ENCODE peak calls at places on chromosomes 11 and 22, in six cellular contexts. One of them, this sample, is unnamed. For H3K27me3, the result is how much of the 10 kb centered on the place peaks cover.

GRCh38 chr22:46758867-46759290 is 3.6 kb upstream of the TBC1D22A start:
- DNase-seq in SK-N-SH: peak
- DNase-seq in GM23248: peak
- DNase-seq in GM23338: peak
- DNase-seq in neural progenitor cell: peak
- DNase-seq in MM.1S: peak
- DNase-seq in this sample: peak

GRCh38 chr11:26331911-26332571 is at the start of gene ANO3:
- DNase-seq in SK-N-SH: peak
- DNase-seq in GM23248: peak
- DNase-seq in GM23338: peak
- DNase-seq in neural progenitor cell: peak
- DNase-seq in MM.1S: peak
- DNase-seq in this sample: peak

GRCh38 chr11:58513747-58514367 is 6.0 kb upstream of the OR5B21 start:
- DNase-seq in SK-N-SH: peak
- DNase-seq in GM23248: peak
- DNase-seq in GM23338: peak
- DNase-seq in neural progenitor cell: peak
- DNase-seq in MM.1S: peak
- DNase-seq in this sample: peak

GRCh38 chr22:37634505-37635002 is 4.9 kb upstream of the SH3BP1 start:
- DNase-seq in SK-N-SH: peak
- DNase-seq in GM23248: no peak
- DNase-seq in GM23338: peak
- DNase-seq in neural progenitor cell: no peak
- DNase-seq in MM.1S: no peak
- DNase-seq in this sample: no peak

GRCh38 chr11:112977620-112978212 is 16.5 kb downstream of the NCAM1 start:
- DNase-seq in SK-N-SH: no peak
- DNase-seq in GM23248: peak
- DNase-seq in GM23338: no peak
- DNase-seq in neural progenitor cell: peak
- DNase-seq in MM.1S: no peak
- DNase-seq in this sample: no peak

GRCh38 chr11:65410936-65411680 is 11.5 kb upstream of the NEAT1 start:
- DNase-seq in SK-N-SH: no peak
- DNase-seq in GM23248: no peak
- DNase-seq in GM23338: no peak
- DNase-seq in neural progenitor cell: no peak
- DNase-seq in MM.1S: no peak
- DNase-seq in this sample: no peak

GRCh38 chr11:106031936-106032335 is 9.9 kb upstream of the MSANTD4 start:
- DNase-seq in SK-N-SH: no peak
- DNase-seq in GM23248: no peak
- DNase-seq in GM23338: no peak
- DNase-seq in neural progenitor cell: no peak
- DNase-seq in MM.1S: no peak
- DNase-seq in this sample: no peak

GRCh38 chr11:85953491-85954143 is 98.4 kb downstream of the CCDC83 start:
- DNase-seq in SK-N-SH: no peak
- DNase-seq in GM23248: peak
- DNase-seq in GM23338: no peak
- DNase-seq in neural progenitor cell: no peak
- DNase-seq in MM.1S: no peak
- DNase-seq in this sample: no peak

GRCh38 chr11:72771507-72771906 is 19.3 kb upstream of the ARAP1 start:
- DNase-seq in SK-N-SH: peak
- DNase-seq in GM23248: peak
- DNase-seq in GM23338: no peak
- DNase-seq in neural progenitor cell: no peak
- DNase-seq in MM.1S: no peak
- DNase-seq in this sample: no peak

GRCh38 chr22:32987081-32987631 is 71.0 kb downstream of the SYN3 start:
- DNase-seq in SK-N-SH: no peak
- DNase-seq in GM23248: peak
- DNase-seq in GM23338: peak
- DNase-seq in neural progenitor cell: peak
- DNase-seq in MM.1S: no peak
- DNase-seq in this sample: no peak

GRCh38 chr11:102171101-102171500 is 60.9 kb downstream of the YAP1 start:
- DNase-seq in SK-N-SH: no peak
- DNase-seq in GM23248: peak
- DNase-seq in GM23338: no peak
- DNase-seq in neural progenitor cell: no peak
- DNase-seq in MM.1S: no peak
- DNase-seq in this sample: peak

GRCh38 chr11:78921517-78921916 is 346.9 kb upstream of the NARS2 start:
- DNase-seq in SK-N-SH: no peak
- DNase-seq in GM23248: no peak
- DNase-seq in GM23338: no peak
- DNase-seq in neural progenitor cell: no peak
- DNase-seq in MM.1S: no peak
- DNase-seq in this sample: no peak

GRCh38 chr11:70078796-70079616 is 889 bp downstream of the ANO1 start:
- DNase-seq in SK-N-SH: peak
- DNase-seq in GM23248: no peak
- DNase-seq in GM23338: peak
- DNase-seq in neural progenitor cell: peak
- DNase-seq in MM.1S: no peak
- DNase-seq in this sample: peak

GRCh38 chr11:117878314-117878938 is 2.0 kb upstream of the FXYD6 start:
- DNase-seq in SK-N-SH: no peak
- DNase-seq in GM23248: no peak
- DNase-seq in GM23338: no peak
- DNase-seq in neural progenitor cell: no peak
- DNase-seq in MM.1S: no peak
- DNase-seq in this sample: no peak

GRCh38 chr11:15941206-15941770 is 415.1 kb downstream of the SOX6 start:
- DNase-seq in SK-N-SH: peak
- DNase-seq in GM23248: peak
- DNase-seq in GM23338: peak
- DNase-seq in neural progenitor cell: peak
- DNase-seq in MM.1S: no peak
- DNase-seq in this sample: no peak

GRCh38 chr11:131859811-131860210 is 489.4 kb downstream of the NTM start:
- DNase-seq in SK-N-SH: no peak
- DNase-seq in GM23248: peak
- DNase-seq in GM23338: no peak
- DNase-seq in neural progenitor cell: no peak
- DNase-seq in MM.1S: no peak
- DNase-seq in this sample: no peak

GRCh38 chr11:62889484-62890437 is 9.1 kb downstream of the SLC3A2 start:
- DNase-seq in SK-N-SH: no peak
- DNase-seq in GM23248: peak
- DNase-seq in GM23338: no peak
- DNase-seq in neural progenitor cell: no peak
- DNase-seq in MM.1S: no peak
- DNase-seq in this sample: peak

GRCh38 chr22:46089426-46090041 is 60.8 kb upstream of the PPARA start:
- DNase-seq in SK-N-SH: no peak
- DNase-seq in GM23248: no peak
- DNase-seq in GM23338: no peak
- DNase-seq in neural progenitor cell: no peak
- DNase-seq in MM.1S: no peak
- DNase-seq in this sample: no peak

GRCh38 chr11:2763939-2764338 is 64.1 kb upstream of the KCNQ1OT1 start:
- DNase-seq in SK-N-SH: no peak
- DNase-seq in GM23248: no peak
- DNase-seq in GM23338: no peak
- DNase-seq in neural progenitor cell: no peak
- DNase-seq in MM.1S: no peak
- DNase-seq in this sample: no peak

GRCh38 chr11:85682330-85683305 is 3.4 kb downstream of the CCDC89 start:
- DNase-seq in SK-N-SH: peak
- DNase-seq in GM23248: peak
- DNase-seq in GM23338: no peak
- DNase-seq in neural progenitor cell: no peak
- DNase-seq in MM.1S: no peak
- DNase-seq in this sample: no peak

GRCh38 chr11:64607381-64608259 is 16.6 kb downstream of the SLC22A12 start:
- DNase-seq in SK-N-SH: no peak
- DNase-seq in GM23248: peak
- DNase-seq in GM23338: peak
- DNase-seq in neural progenitor cell: peak
- DNase-seq in MM.1S: no peak
- DNase-seq in this sample: peak

GRCh38 chr11:97259434-97259833 is 869.6 kb downstream of the JRKL start:
- DNase-seq in SK-N-SH: no peak
- DNase-seq in GM23248: no peak
- DNase-seq in GM23338: no peak
- DNase-seq in neural progenitor cell: no peak
- DNase-seq in MM.1S: no peak
- DNase-seq in this sample: no peak

GRCh38 chr11:94768602-94769511 is 701 bp downstream of the AMOTL1 start:
- DNase-seq in SK-N-SH: peak
- DNase-seq in GM23248: peak
- DNase-seq in GM23338: peak
- DNase-seq in neural progenitor cell: peak
- DNase-seq in MM.1S: peak
- DNase-seq in this sample: peak

GRCh38 chr22:27642104-27642800 is 159.3 kb downstream of the MN1 start:
- DNase-seq in SK-N-SH: peak
- DNase-seq in GM23248: no peak
- DNase-seq in GM23338: no peak
- DNase-seq in neural progenitor cell: peak
- DNase-seq in MM.1S: no peak
- DNase-seq in this sample: no peak

GRCh38 chr11:134583397-134583990 is 171.5 kb upstream of the B3GAT1 start:
- DNase-seq in SK-N-SH: no peak
- DNase-seq in GM23248: no peak
- DNase-seq in GM23338: no peak
- DNase-seq in neural progenitor cell: no peak
- DNase-seq in MM.1S: no peak
- DNase-seq in this sample: no peak

GRCh38 chr11:8261921-8262551 is 1.6 kb downstream of the LMO1 start:
- DNase-seq in SK-N-SH: peak
- DNase-seq in GM23248: no peak
- DNase-seq in GM23338: peak
- DNase-seq in neural progenitor cell: no peak
- DNase-seq in MM.1S: no peak
- DNase-seq in this sample: no peak
- H3K27me3 ChIP-seq in SK-N-SH: under half
- H3K27me3 ChIP-seq in GM23248: under half
- H3K27me3 ChIP-seq in GM23338: half or more
- H3K27me3 ChIP-seq in neural progenitor cell: half or more
- H3K27me3 ChIP-seq in MM.1S: under half
- H3K27me3 ChIP-seq in this sample: under half

DNA sequence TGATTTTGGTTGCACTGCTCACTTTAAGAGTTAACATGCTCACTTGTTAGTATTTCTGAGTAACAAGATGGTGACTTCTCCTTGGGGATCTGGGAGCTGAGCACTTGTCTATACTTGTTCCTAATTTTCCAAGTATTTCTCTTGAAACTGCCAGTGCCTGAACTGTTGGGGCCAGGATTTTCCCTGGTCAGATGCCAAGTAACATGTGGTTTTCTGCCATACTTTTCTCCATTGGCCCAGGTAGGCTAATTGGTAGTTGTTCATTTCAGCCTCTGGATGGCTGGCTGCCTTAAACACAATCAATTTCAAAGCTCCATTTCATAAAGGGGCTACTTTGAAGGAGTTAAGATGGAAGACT is 35.0 kb downstream of the RNF141 start:
- DNase-seq in SK-N-SH: no peak
- DNase-seq in GM23248: no peak
- DNase-seq in GM23338: no peak
- DNase-seq in neural progenitor cell: no peak
- DNase-seq in MM.1S: no peak
- DNase-seq in this sample: no peak
- H3K4me2 ChIP-seq in SK-N-SH: no peak
- H3K4me2 ChIP-seq in GM23248: no peak
- H3K4me2 ChIP-seq in GM23338: no peak
- H3K4me2 ChIP-seq in neural progenitor cell: no peak
- H3K4me2 ChIP-seq in MM.1S: no peak
- H3K4me2 ChIP-seq in this sample: no peak

GRCh38 chr22:42269407-42270177 is 861 bp downstream of the TCF20 start:
- DNase-seq in SK-N-SH: peak
- DNase-seq in GM23248: peak
- DNase-seq in GM23338: peak
- DNase-seq in neural progenitor cell: peak
- DNase-seq in MM.1S: peak
- DNase-seq in this sample: peak
- TF ChIP-seq EZH2phosphoT487 in SK-N-SH: no peak
- TF ChIP-seq EZH2phosphoT487 in GM23248: no peak
- TF ChIP-seq EZH2phosphoT487 in GM23338: no peak
- TF ChIP-seq EZH2phosphoT487 in neural progenitor cell: no peak
- TF ChIP-seq EZH2phosphoT487 in MM.1S: no peak
- TF ChIP-seq EZH2phosphoT487 in this sample: no peak

GRCh38 chr11:130448416-130449068 is at the start of gene ADAMTS15:
- DNase-seq in SK-N-SH: peak
- DNase-seq in GM23248: peak
- DNase-seq in GM23338: peak
- DNase-seq in neural progenitor cell: peak
- DNase-seq in MM.1S: peak
- DNase-seq in this sample: peak

GRCh38 chr11:130449996-130450419 is 1.6 kb downstream of the ADAMTS15 start:
- DNase-seq in SK-N-SH: peak
- DNase-seq in GM23248: no peak
- DNase-seq in GM23338: peak
- DNase-seq in neural progenitor cell: peak
- DNase-seq in MM.1S: no peak
- DNase-seq in this sample: no peak

GRCh38 chr11:130451261-130452019 is 3.0 kb downstream of the ADAMTS15 start:
- DNase-seq in SK-N-SH: no peak
- DNase-seq in GM23248: peak
- DNase-seq in GM23338: no peak
- DNase-seq in neural progenitor cell: no peak
- DNase-seq in MM.1S: no peak
- DNase-seq in this sample: peak

GRCh38 chr11:130449246-130449990 is 973 bp downstream of the ADAMTS15 start:
- DNase-seq in SK-N-SH: peak
- DNase-seq in GM23248: peak
- DNase-seq in GM23338: peak
- DNase-seq in neural progenitor cell: peak
- DNase-seq in MM.1S: no peak
- DNase-seq in this sample: no peak

GRCh38 chr11:130448039-130448415 is 418 bp upstream of the ADAMTS15 start:
- DNase-seq in SK-N-SH: no peak
- DNase-seq in GM23248: no peak
- DNase-seq in GM23338: no peak
- DNase-seq in neural progenitor cell: no peak
- DNase-seq in MM.1S: no peak
- DNase-seq in this sample: no peak
- H3K27me3 ChIP-seq in SK-N-SH: under half
- H3K27me3 ChIP-seq in GM23248: under half
- H3K27me3 ChIP-seq in GM23338: under half
- H3K27me3 ChIP-seq in neural progenitor cell: half or more
- H3K27me3 ChIP-seq in MM.1S: under half
- H3K27me3 ChIP-seq in this sample: under half

DNA sequence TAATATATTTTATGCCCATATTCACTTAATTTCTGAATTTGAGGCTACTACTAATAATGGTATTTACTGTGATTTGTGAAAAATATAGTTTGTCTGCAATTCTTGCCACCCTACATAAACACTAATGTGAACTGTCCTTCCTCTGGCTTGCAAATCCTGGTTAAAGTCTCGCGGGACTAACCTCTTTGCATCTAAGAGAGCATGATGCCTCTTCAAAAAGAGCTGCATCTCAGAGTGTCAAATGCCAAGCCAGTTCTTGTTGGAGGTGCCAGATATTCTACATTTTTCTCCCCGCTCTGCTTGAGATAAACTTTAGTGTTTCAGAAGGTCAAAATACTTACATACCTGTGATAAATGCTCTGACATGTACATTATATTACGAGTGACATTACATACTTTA is 2.1 kb downstream of the ARHGAP42 start:
- DNase-seq in SK-N-SH: no peak
- DNase-seq in GM23248: no peak
- DNase-seq in GM23338: no peak
- DNase-seq in neural progenitor cell: no peak
- DNase-seq in MM.1S: no peak
- DNase-seq in this sample: no peak
- H3K4me2 ChIP-seq in SK-N-SH: no peak
- H3K4me2 ChIP-seq in GM23248: no peak
- H3K4me2 ChIP-seq in GM23338: peak
- H3K4me2 ChIP-seq in neural progenitor cell: peak
- H3K4me2 ChIP-seq in MM.1S: no peak
- H3K4me2 ChIP-seq in this sample: peak